ENCODE peak calls at places on chromosomes 3 and 15, in six cellular contexts. Q, C, I, M, A and S are unnamed samples.

GRCh38 chr15:78206326-78207109 is 27.8 kb downstream of the ACSBG1 start:
- DNase-seq in A (no peak), I (peak), Q (no peak), M (no peak), C (peak), S (no peak)

GRCh38 chr3:65833761-65834505 is 204.8 kb downstream of the MAGI1 start:
- DNase-seq in M (no peak), Q (peak), C (no peak), A (no peak), I (peak), S (no peak)

GRCh38 chr15:84684092-84684491 is 26.1 kb upstream of the NMB start:
- DNase-seq in M (no peak), Q (no peak), A (no peak), I (no peak), C (no peak), S (no peak)

GRCh38 chr3:197224034-197224444 is 74.4 kb downstream of the DLG1 start:
- DNase-seq in M (peak), Q (peak), I (peak), A (peak), C (peak), S (peak)

GRCh38 chr15:66722757-66723540 is 20.9 kb downstream of the SMAD6 start:
- DNase-seq in C (no peak), Q (peak), A (no peak), I (peak), M (no peak), S (no peak)

GRCh38 chr15:77580991-77581682 is 51.6 kb downstream of the LINGO1 start:
- DNase-seq in C (peak), M (peak), A (no peak), Q (no peak), I (no peak), S (no peak)

GRCh38 chr15:73700041-73700842 is 16.1 kb downstream of the CD276 start:
- DNase-seq in A (peak), I (peak), C (peak), M (peak), Q (peak), S (peak)

GRCh38 chr3:120839120-120839519 is 68.9 kb upstream of the STXBP5L start:
- DNase-seq in Q (no peak), A (no peak), C (no peak), M (no peak), I (no peak), S (no peak)

GRCh38 chr3:46865034-46865507 is 1.8 kb upstream of the MYL3 start:
- DNase-seq in I (no peak), A (no peak), C (no peak), Q (no peak), M (no peak), S (no peak)

GRCh38 chr3:157176108-157176507 is 16.2 kb upstream of the CCNL1 start:
- DNase-seq in Q (peak), A (no peak), I (no peak), C (no peak), M (no peak), S (peak)

GRCh38 chr3:39936848-39937247 is 127.4 kb downstream of the MYRIP start:
- DNase-seq in M (no peak), I (no peak), A (no peak), Q (no peak), C (no peak), S (no peak)

GRCh38 chr15:88769161-88769971 is 33.9 kb upstream of the ACAN start:
- DNase-seq in Q (no peak), C (peak), I (no peak), M (no peak), A (no peak), S (no peak)

GRCh38 chr3:190855151-190855550 is 7.3 kb downstream of the GMNC start:
- DNase-seq in A (no peak), C (no peak), M (no peak), I (no peak), Q (no peak), S (no peak)

GRCh38 chr3:151468284-151468917 is 7.5 kb upstream of the IGSF10 start:
- DNase-seq in M (peak), A (peak), Q (peak), I (peak), C (peak), S (peak)

GRCh38 chr3:176041812-176042211 is 1155.5 kb downstream of the TBL1XR1 start:
- DNase-seq in C (no peak), A (no peak), M (no peak), I (no peak), Q (no peak), S (no peak)

GRCh38 chr3:141659821-141660597 is 78.1 kb upstream of the RNF7 start:
- DNase-seq in Q (peak), A (peak), M (peak), C (peak), I (peak), S (no peak)

GRCh38 chr3:87625911-87626310 is 349.5 kb upstream of the POU1F1 start:
- DNase-seq in C (no peak), Q (no peak), M (no peak), A (no peak), I (no peak), S (no peak)

GRCh38 chr15:70875001-70875782 is 17.0 kb downstream of the THAP10 start:
- DNase-seq in M (no peak), A (no peak), Q (peak), I (peak), C (peak), S (peak)

GRCh38 chr3:41405466-41405865 is 206.2 kb downstream of the CTNNB1 start:
- DNase-seq in Q (no peak), M (no peak), C (no peak), I (no peak), A (no peak), S (no peak)

GRCh38 chr3:148221303-148221702 is 476.4 kb upstream of the AGTR1 start:
- DNase-seq in I (no peak), M (no peak), C (no peak), A (no peak), Q (no peak), S (no peak)

GRCh38 chr3:194204036-194204792 is 68.3 kb downstream of the HES1 start:
- DNase-seq in C (no peak), I (no peak), M (no peak), Q (peak), A (peak), S (peak)

GRCh38 chr3:184727357-184728060 is 15.6 kb upstream of the MAGEF1 start:
- DNase-seq in C (peak), I (peak), A (peak), M (peak), Q (peak), S (peak)

GRCh38 chr3:133469140-133469731 is 69.4 kb downstream of the BFSP2 start:
- DNase-seq in A (peak), M (no peak), I (no peak), Q (no peak), C (peak), S (no peak)